ENCODE peak calls at places on chromosomes 6 and 20, in six cellular contexts. W is A549, H is Panc1, J is AG04449, P is GM23338, S is AG04450. V is an unnamed sample.

GRCh38 chr6:16409531-16410441 is 171.4 kb downstream of the GMPR start:
- DNase-seq in J (no peak), W (peak; percentile 24), S (no peak), P (peak; percentile 84), H (peak; percentile 36), V (peak; percentile 44)

GRCh38 chr6:21384211-21384610 is 209.3 kb upstream of the SOX4 start:
- DNase-seq in S (no peak), J (no peak), P (no peak), W (no peak), H (no peak), V (no peak)

GRCh38 chr20:57999465-58000111 is 228.9 kb downstream of the ANKRD60 start:
- DNase-seq in J (no peak), H (no peak), W (no peak), P (no peak), S (no peak), V (no peak)

GRCh38 chr6:113162739-113163138 is 694.4 kb upstream of the MARCKS start:
- DNase-seq in S (no peak), H (no peak), W (no peak), P (no peak), J (no peak), V (no peak)

GRCh38 chr6:34381086-34381485 is 11.4 kb downstream of the NUDT3 start:
- DNase-seq in S (no peak), H (no peak), P (no peak), W (no peak), J (no peak), V (no peak)

GRCh38 chr20:57399587-57400261 is 8.5 kb downstream of the RBM38 start:
- DNase-seq in J (no peak), S (no peak), W (no peak), P (no peak), H (no peak), V (no peak)

GRCh38 chr20:16930656-16931055 is 182.5 kb downstream of the OTOR start:
- DNase-seq in P (no peak), W (no peak), J (no peak), H (no peak), S (no peak), V (no peak)

GRCh38 chr20:58043122-58043865 is 185.2 kb downstream of the ANKRD60 start:
- DNase-seq in S (no peak), H (no peak), J (no peak), P (no peak), W (no peak), V (no peak)

GRCh38 chr6:52596371-52597028 is 19.6 kb upstream of the TRAM2 start:
- DNase-seq in J (no peak), W (no peak), P (no peak), S (no peak), H (no peak), V (no peak)

GRCh38 chr20:19552896-19553180 is 205.2 kb upstream of the RIN2 start:
- DNase-seq in S (no peak), W (no peak), J (no peak), P (no peak), H (no peak), V (no peak)

GRCh38 chr20:6767536-6768227 is at the start of gene BMP2:
- DNase-seq in H (no peak), P (peak; percentile 61), W (peak; percentile 29), S (no peak), J (no peak), V (no peak)

GRCh38 chr6:113654396-113654795 is 202.7 kb upstream of the MARCKS start:
- DNase-seq in S (no peak), J (no peak), H (no peak), W (peak; percentile 54), P (no peak), V (no peak)

GRCh38 chr6:53539561-53539960 is 5.3 kb downstream of the GCLC start:
- DNase-seq in H (no peak), P (no peak), J (no peak), W (no peak), S (no peak), V (no peak)

GRCh38 chr6:158046201-158047119 is 64.8 kb downstream of the SYNJ2 start:
- DNase-seq in P (no peak), W (no peak), H (no peak), J (no peak), S (no peak), V (no peak)

GRCh38 chr6:45922728-45923351 is 92.8 kb downstream of the CLIC5 start:
- DNase-seq in S (peak; percentile 16), P (peak; percentile 80), J (peak; percentile 67), W (peak; percentile 4), H (peak; percentile 56), V (peak; percentile 63)

GRCh38 chr6:6545616-6546317 is 42.8 kb upstream of the LY86 start:
- DNase-seq in H (no peak), P (no peak), J (no peak), S (no peak), W (no peak), V (no peak)

GRCh38 chr6:45929421-45930361 is 86.0 kb downstream of the CLIC5 start:
- DNase-seq in S (no peak), W (no peak), P (no peak), H (no peak), J (no peak), V (no peak)

GRCh38 chr20:48195121-48195870 is 410.0 kb upstream of the SULF2 start:
- DNase-seq in H (no peak), S (no peak), P (no peak), W (no peak), J (no peak), V (no peak)

GRCh38 chr6:15062311-15063252 is 183.3 kb upstream of the JARID2 start:
- DNase-seq in H (no peak), S (peak; percentile 75), P (no peak), W (no peak), J (peak; percentile 54), V (peak; percentile 19)

GRCh38 chr6:44129841-44130322 is 2.5 kb downstream of the TMEM63B start:
- DNase-seq in W (no peak), H (no peak), P (no peak), S (no peak), J (no peak), V (no peak)

GRCh38 chr6:44131880-44132279 is 4.5 kb downstream of the TMEM63B start:
- DNase-seq in J (no peak), P (peak; percentile 47), W (no peak), S (no peak), H (no peak), V (no peak)

GRCh38 chr6:44127186-44128019 is at the start of the genes MRPL14 and TMEM63B:
- DNase-seq in S (peak; percentile 54), J (no peak), H (no peak), W (peak; percentile 90), P (peak; percentile 90), V (peak; percentile 54)

GRCh38 chr6:44126320-44127149 is 717 bp downstream of the MRPL14 start:
- DNase-seq in P (peak; percentile 81), H (no peak), W (peak; percentile 42), J (no peak), S (no peak), V (peak; percentile 53)

DNA sequence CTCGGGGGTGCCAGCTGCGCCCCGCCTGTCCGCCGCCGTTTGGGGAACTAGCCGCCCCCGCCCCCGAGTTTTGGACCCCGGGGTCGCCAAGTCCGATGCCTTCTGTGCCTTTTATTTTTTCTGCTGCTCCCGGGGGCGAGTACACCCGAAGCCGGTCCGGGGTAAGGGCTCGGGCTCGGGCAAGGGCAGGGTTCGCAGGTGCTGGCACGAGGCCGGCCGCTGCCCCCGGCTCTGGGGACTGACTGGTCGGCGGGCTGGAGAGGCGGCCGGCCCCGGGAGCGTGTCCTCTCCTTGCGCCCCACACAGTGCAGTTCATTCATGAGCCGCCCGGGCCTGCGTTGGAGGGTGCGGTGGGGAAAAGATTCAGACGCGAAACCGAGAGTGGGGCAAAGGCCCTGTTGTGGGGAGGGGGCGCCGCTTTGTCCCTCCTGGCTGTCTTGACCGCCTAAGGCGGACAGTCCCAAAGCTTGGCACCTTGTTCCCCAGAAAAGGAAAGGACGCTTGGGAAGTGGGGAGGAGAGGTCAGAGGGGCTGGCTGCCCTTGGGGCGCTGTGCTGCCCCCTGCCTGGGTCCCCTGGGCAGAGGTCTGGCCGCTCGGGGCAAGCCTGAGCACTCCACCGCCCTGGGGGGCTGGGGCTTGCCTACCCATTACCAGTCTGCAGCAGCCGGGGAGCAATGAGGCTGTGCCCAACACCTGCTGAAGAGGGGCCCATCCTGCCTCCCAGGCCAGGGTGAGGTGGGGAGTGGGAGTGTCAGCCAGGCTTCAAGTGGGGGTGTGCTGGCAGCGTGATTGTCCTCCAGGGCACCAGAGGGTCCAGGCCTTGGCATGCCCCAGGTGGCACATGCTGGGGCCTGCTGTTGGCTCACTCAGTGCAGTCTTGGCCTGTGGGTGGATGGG is 915 bp downstream of the TMEM63B start:
- DNase-seq in J (no peak), P (peak; percentile 66), W (peak; percentile 39), S (no peak), H (no peak), V (no peak)
- TF ChIP-seq CTCF in J (peak; percentile 6), P (peak; percentile 22), W (no peak), S (peak; percentile 3), H (no peak), V (no peak)

DNA sequence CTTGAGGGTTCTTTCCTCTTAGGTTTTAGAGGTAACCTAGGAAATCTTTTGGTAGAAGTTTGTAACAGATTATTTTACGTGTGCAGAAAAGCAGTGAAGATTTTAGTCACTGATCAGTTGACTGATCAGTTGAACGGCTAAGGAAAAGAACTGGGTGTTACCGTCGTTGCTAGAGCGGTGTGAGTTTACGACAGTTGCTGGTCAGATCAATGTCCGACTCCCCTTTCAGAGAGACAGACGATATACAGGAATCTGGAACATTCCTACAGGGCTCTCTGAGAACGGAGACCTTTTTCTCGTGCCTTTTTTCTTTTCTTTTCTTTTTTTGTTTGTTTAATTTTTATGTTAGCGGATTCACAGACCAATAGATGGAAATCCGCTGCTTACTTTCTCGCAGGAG is 132.1 kb upstream of the ZNF184 start:
- DNase-seq in S (no peak), J (no peak), P (peak; percentile 79), W (no peak), H (no peak), V (no peak)
- H3K4me3 ChIP-seq in S (peak overlapping the region; percentile 46), J (peak overlapping the region; percentile 46), P (peak overlapping the region; percentile 63), W (peak overlapping the region; percentile 63), H (peak overlapping the region; percentile 91), V (peak overlapping the region; percentile 39)

DNA sequence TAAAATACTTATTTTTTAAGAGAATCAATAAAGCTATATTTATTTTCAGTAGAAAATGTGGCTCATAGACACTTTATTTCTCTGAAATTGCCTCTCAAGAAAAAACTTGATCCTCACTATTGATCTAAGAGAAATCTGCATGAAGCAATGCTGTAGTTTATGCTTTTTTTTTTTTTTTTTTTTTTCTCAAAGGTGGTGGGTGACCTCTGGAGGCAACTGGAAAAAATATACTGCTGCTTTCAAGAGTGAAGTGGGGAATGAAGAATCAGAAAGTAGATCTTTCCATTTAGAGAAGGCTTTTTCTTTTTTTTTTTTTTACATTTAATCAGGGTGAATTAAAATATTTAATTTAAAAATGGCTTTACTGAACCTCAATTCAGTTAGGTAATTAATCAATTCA is 169.3 kb downstream of the SLC16A10 start:
- DNase-seq in H (no peak), W (no peak), S (no peak), P (no peak), J (no peak), V (no peak)
- TF ChIP-seq CTCF in H (peak; percentile 59), W (peak; percentile 58), S (peak; percentile 30), P (no peak), J (no peak), V (no peak)

GRCh38 chr20:36860811-36861624 is 14.9 kb upstream of the TLDC2 start:
- DNase-seq in P (no peak), W (no peak), H (no peak), S (no peak), J (no peak), V (no peak)
- H3K4me3 ChIP-seq in P (peak overlapping the region; percentile 73), W (peak overlapping the region; percentile 85), H (peak overlapping the region; percentile 68), S (peak overlapping the region; percentile 71), J (peak overlapping the region; percentile 69), V (peak overlapping the region; percentile 63)

GRCh38 chr6:134537146-134537555 is 219.2 kb upstream of the SGK1 start:
- DNase-seq in W (peak; percentile 70), H (peak; percentile 93), P (no peak), S (peak; percentile 70), J (peak; percentile 92), V (peak; percentile 63)
- TF ChIP-seq CTCF in W (no peak), H (no peak), P (no peak), S (no peak), J (peak; percentile 2), V (no peak)

GRCh38 chr6:132506869-132507813 is 5.8 kb downstream of the STX7 start:
- DNase-seq in H (no peak), P (no peak), J (no peak), W (no peak), S (no peak), V (no peak)
- H3K4me3 ChIP-seq in H (no peak overlapping the region), P (no peak overlapping the region), J (no peak overlapping the region), W (no peak overlapping the region), S (no peak overlapping the region), V (no peak overlapping the region)